ENCODE peak calls at places on chromosomes 5 and 9, in five cellular contexts. Z is MM.1S, O is GM23338, U is neural progenitor cell, J is HCT116. E is an unnamed sample. For H3K4me1, the result is how much of the 10 kb centered on the place peaks cover.

GRCh38 chr5:16540421-16540820 is 74.8 kb upstream of the ZNF622 start:
- DNase-seq in Z (no peak), O (no peak), U (no peak), J (no peak), E (no peak)

GRCh38 chr9:93013856-93014582 is 44.5 kb upstream of the SUSD3 start:
- DNase-seq in O (peak), Z (no peak), J (no peak), U (no peak), E (no peak)

GRCh38 chr5:77999013-77999798 is 223.1 kb upstream of the TBCA start:
- DNase-seq in J (no peak), U (peak), Z (no peak), O (no peak), E (no peak)

GRCh38 chr9:125233678-125234077 is 7.5 kb downstream of the HSPA5 start:
- DNase-seq in J (no peak), U (no peak), Z (no peak), O (no peak), E (peak)

GRCh38 chr5:173311818-173312585 is 16.2 kb downstream of the STC2 start:
- DNase-seq in O (no peak), U (no peak), Z (no peak), J (no peak), E (no peak)

GRCh38 chr9:3768698-3769458 is 243.1 kb upstream of the RFX3 start:
- DNase-seq in O (no peak), Z (no peak), U (no peak), J (no peak), E (peak)

GRCh38 chr5:3197237-3197636 is 398.4 kb upstream of the IRX1 start:
- DNase-seq in J (no peak), U (peak), Z (no peak), O (no peak), E (no peak)

GRCh38 chr5:59999056-59999455 is 105.5 kb upstream of the PDE4D start:
- DNase-seq in J (no peak), U (peak), Z (no peak), O (peak), E (peak)

GRCh38 chr5:169814522-169814921 is 165.8 kb downstream of the INSYN2B start:
- DNase-seq in U (no peak), O (no peak), Z (no peak), J (no peak), E (no peak)

GRCh38 chr5:60257852-60258251 is 364.3 kb upstream of the PDE4D start:
- DNase-seq in J (no peak), O (no peak), Z (no peak), U (no peak), E (no peak)

GRCh38 chr5:173020643-173021042 is 35.5 kb upstream of the CREBRF start:
- DNase-seq in O (no peak), Z (no peak), U (no peak), J (no peak), E (no peak)

GRCh38 chr5:138686668-138687067 is 66.6 kb upstream of the CTNNA1 start:
- DNase-seq in J (no peak), O (no peak), Z (no peak), U (no peak), E (no peak)

GRCh38 chr5:175243441-175243840 is 200.5 kb downstream of the DRD1 start:
- DNase-seq in U (no peak), O (peak), J (no peak), Z (no peak), E (no peak)

GRCh38 chr9:79610019-79610760 is 38.4 kb downstream of the TLE4 start:
- DNase-seq in O (no peak), Z (no peak), J (no peak), U (peak), E (no peak)

GRCh38 chr5:148147415-148147814 is 20.9 kb upstream of the SPINK14 start:
- DNase-seq in J (no peak), U (no peak), O (no peak), Z (no peak), E (peak)

GRCh38 chr5:39009280-39009679 is 64.9 kb downstream of the RICTOR start:
- DNase-seq in Z (no peak), O (no peak), U (no peak), J (no peak), E (no peak)

GRCh38 chr5:41968153-41968723 is 43.2 kb downstream of the FBXO4 start:
- DNase-seq in U (no peak), Z (no peak), J (no peak), O (peak), E (no peak)

GRCh38 chr5:132418876-132419275 is 49.4 kb downstream of the SLC22A5 start:
- DNase-seq in O (no peak), U (no peak), Z (no peak), J (no peak), E (no peak)

GRCh38 chr9:38768351-38768761 is 48.4 kb upstream of the FAM240B start:
- DNase-seq in J (no peak), U (no peak), Z (no peak), O (no peak), E (no peak)

GRCh38 chr9:96486351-96487029 is 36.5 kb downstream of the HABP4 start:
- DNase-seq in U (no peak), J (no peak), O (no peak), Z (no peak), E (peak)

GRCh38 chr9:38047301-38048251 is 21.5 kb downstream of the SHB start:
- DNase-seq in O (peak), U (peak), Z (no peak), J (peak), E (peak)

GRCh38 chr5:100668511-100668910 is 133.3 kb downstream of the FAM174A start:
- DNase-seq in O (no peak), Z (no peak), U (no peak), J (peak), E (no peak)

GRCh38 chr9:125763373-125763772 is 16.2 kb downstream of the PBX3 start:
- DNase-seq in Z (no peak), J (no peak), U (peak), O (peak), E (peak)

GRCh38 chr5:53027913-53028312 is 38.8 kb downstream of the ITGA2 start:
- DNase-seq in O (no peak), J (no peak), U (no peak), Z (no peak), E (no peak)

GRCh38 chr5:87924451-87924850 is 344.2 kb downstream of the TMEM161B start:
- DNase-seq in U (no peak), O (peak), J (no peak), Z (no peak), E (peak)

GRCh38 chr5:132830436-132831094 is at the start of gene SHROOM1:
- DNase-seq in U (peak), Z (peak), J (peak), O (peak), E (peak)

GRCh38 chr5:138873096-138873885 is 1.8 kb downstream of the LRRTM2 start:
- DNase-seq in Z (no peak), O (no peak), U (no peak), J (no peak), E (no peak)

GRCh38 chr9:6759114-6759977 is 1.6 kb downstream of the KDM4C start:
- DNase-seq in U (no peak), Z (peak), J (peak), O (peak), E (peak)

GRCh38 chr9:127566351-127567001 is 45.6 kb upstream of the STXBP1 start:
- DNase-seq in Z (no peak), U (no peak), J (no peak), O (no peak), E (peak)

GRCh38 chr9:127568971-127569818 is 42.9 kb upstream of the STXBP1 start:
- DNase-seq in J (no peak), U (peak), O (peak), Z (peak), E (peak)

GRCh38 chr9:127567119-127567897 is 44.8 kb upstream of the STXBP1 start:
- DNase-seq in Z (no peak), O (no peak), U (peak), J (no peak), E (peak)

GRCh38 chr9:127568618-127568970 is 43.5 kb upstream of the STXBP1 start:
- DNase-seq in U (no peak), J (no peak), O (no peak), Z (no peak), E (no peak)

GRCh38 chr9:127567898-127568617 is 44.0 kb upstream of the STXBP1 start:
- DNase-seq in J (no peak), O (peak), Z (no peak), U (peak), E (peak)
- H3K4me1 ChIP-seq in J (half or more), O (under half), Z (under half), U (under half), E (under half)

DNA sequence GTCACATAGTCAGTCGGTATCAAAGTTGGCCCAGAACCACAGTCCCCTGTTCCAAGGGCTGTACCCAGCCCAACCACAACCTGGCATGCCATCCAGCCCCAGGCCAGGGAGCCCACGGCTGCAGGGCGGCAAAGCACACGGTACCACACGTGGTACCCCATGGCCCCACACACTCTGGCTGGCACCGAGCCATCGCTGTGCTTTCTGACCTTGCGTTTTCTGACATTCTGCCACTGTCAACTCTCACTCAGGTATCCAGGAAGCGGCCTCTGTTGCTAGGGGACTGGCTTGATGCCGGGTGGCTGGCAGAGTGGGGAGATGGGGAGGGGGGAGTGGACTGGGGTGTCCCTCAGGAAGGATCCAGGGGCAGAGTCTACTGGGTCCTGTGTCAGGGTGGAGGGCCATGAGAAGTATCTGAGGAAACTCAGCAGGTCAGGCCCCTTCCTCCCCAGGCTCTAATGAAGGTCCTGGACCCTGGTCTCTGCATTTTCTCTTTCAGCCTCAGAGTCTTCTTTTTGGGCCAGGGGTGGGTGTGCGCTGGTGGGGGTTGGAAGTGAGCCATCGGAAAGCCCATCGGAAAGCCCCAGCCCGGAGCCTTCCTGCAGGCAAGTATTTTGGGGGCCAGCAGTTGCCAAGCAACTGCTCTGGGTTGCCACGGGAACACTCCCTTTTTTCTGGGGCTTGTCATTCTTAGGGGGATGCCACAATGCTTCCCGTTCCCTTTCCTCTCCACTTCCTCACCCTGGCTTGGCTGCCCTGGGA is 21.0 kb upstream of the RALGDS start:
- DNase-seq in O (no peak), Z (no peak), J (no peak), U (no peak), E (no peak)
- TF ChIP-seq EZH2phosphoT487 in O (no peak), Z (no peak), J (no peak), U (no peak), E (no peak)

GRCh38 chr9:16449331-16449730 is 421.1 kb downstream of the BNC2 start:
- DNase-seq in U (no peak), O (no peak), Z (no peak), J (no peak), E (no peak)
- H3K4me1 ChIP-seq in U (under half), O (under half), Z (under half), J (under half), E (under half)

GRCh38 chr5:14090290-14090689 is 52.9 kb upstream of the TRIO start:
- DNase-seq in J (no peak), O (no peak), U (no peak), Z (no peak), E (no peak)

GRCh38 chr5:14086261-14086660 is 56.9 kb upstream of the TRIO start:
- DNase-seq in U (no peak), O (no peak), J (no peak), Z (no peak), E (no peak)

GRCh38 chr5:14090755-14091154 is 52.4 kb upstream of the TRIO start:
- DNase-seq in Z (no peak), O (no peak), J (no peak), U (no peak), E (no peak)

DNA sequence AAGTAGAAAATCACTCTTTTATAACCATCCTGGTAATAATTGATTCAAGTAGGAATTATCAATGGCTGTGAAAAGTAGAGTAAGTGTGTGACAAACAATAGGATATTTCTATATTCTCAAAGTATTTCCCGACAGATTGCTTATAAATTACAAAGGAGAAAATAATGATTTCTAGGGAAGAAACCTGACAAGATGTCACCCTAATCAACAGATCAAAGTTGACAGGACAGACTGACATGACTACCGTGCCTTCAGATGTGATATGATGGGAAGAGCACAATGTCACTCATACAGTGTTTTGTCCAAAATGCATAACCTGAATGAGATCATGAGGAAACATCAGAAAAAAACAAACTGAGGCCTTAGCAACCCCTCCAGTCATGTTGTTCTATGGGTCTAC is 53.9 kb upstream of the TRIO start:
- DNase-seq in J (no peak), U (no peak), O (no peak), Z (no peak), E (no peak)
- TF ChIP-seq EZH2phosphoT487 in J (no peak), U (no peak), O (no peak), Z (no peak), E (no peak)

DNA sequence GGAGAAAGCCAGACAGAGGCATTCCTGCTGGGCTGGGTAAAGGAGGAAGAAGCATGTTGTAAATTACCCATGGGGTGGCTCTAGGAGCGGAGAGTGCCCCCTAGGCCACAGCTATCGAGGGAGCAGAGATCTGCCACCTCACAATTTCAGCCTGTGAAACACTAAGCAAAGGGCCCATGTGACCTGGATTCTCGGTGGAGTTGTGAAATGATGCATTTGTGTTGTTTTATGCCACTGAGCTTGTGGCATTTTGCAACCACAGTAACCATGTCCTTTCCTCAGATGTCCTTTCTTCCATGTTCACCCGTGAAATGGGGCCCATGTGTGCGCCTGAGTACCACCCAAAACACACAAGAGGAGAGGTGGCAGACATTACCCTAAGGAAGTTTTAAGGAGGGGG is 159.3 kb downstream of the SYK start:
- DNase-seq in O (no peak), U (no peak), J (no peak), Z (no peak), E (no peak)
- H3K4me1 ChIP-seq in O (under half), U (under half), J (under half), Z (under half), E (under half)

GRCh38 chr9:134688231-134688630 is 46.6 kb downstream of the COL5A1 start:
- DNase-seq in O (no peak), U (no peak), Z (no peak), J (no peak), E (no peak)

GRCh38 chr9:134688661-134689319 is 47.2 kb downstream of the COL5A1 start:
- DNase-seq in O (no peak), J (no peak), U (no peak), Z (no peak), E (no peak)

GRCh38 chr9:134690946-134691694 is 49.5 kb downstream of the COL5A1 start:
- DNase-seq in Z (no peak), O (no peak), J (no peak), U (no peak), E (no peak)

GRCh38 chr9:134690301-134690751 is 48.7 kb downstream of the COL5A1 start:
- DNase-seq in U (no peak), Z (no peak), O (no peak), J (no peak), E (no peak)

DNA sequence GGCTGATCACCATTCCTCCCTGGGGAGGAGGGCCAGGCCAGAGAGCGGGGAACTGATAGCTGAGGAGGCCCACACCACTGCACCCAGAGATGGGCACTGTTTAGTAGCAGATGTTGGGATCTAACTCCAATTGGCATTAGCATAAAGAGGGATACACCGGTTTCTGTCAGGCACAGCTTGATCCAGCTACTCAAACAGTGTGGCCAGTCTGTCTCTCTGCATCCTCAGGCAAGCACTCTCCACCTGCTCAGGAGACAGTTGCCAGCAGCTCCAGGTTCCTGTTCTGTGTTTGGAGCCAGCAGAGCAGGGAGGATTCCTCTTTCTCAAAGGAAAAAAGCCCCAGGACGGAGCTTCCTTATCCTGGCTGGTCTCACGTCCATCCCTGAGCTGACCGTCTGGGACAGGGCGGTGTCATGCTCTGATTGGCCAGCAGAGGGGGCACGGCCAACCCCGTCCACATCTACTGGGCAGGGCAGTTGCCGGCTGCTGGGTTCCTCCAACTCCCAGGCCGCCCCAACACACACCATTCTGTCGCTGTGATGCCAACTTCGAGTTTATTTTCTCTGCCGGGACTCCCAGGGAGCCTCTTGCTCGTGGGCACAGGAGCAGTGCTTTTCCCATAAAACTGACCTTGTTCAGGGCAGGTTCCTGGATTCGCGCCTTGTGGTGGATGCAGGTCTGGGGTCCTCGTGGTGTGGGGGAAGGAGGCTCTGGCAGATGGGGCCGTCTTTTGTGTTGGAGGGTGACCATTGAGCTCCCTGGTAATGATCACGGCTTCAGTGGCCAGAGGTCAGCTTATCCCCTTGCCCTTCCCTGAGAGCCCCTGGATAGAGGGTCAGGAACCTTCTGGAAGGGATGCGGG is 47.9 kb downstream of the COL5A1 start:
- DNase-seq in O (peak), Z (no peak), U (peak), J (peak), E (peak)
- TF ChIP-seq EZH2phosphoT487 in O (no peak), Z (no peak), U (no peak), J (no peak), E (no peak)

GRCh38 chr9:77961541-77961940 is 70.1 kb downstream of the GNAQ start:
- DNase-seq in U (no peak), O (no peak), J (no peak), Z (no peak), E (no peak)
- H3K4me1 ChIP-seq in U (under half), O (half or more), J (under half), Z (under half), E (under half)

DNA sequence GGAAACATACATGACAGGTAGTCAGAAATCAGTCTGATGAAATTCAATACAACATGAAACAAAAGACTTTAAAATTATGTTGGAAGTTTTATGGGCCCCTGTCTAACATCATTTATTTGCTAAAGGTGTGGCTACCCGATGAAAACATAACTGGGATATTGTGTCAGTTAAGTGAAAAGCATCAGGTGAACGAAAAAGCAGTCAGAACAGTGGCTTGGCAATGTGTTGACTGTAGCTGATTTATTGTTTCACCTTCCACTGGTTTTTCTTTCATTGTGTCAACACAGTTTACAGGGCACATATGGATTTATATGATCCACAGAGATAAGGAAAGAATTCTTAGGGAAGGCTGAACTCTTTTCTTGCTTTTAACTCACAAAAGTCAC is 429.6 kb upstream of the ZNF608 start:
- DNase-seq in O (no peak), U (no peak), J (no peak), Z (no peak), E (peak)
- TF ChIP-seq EZH2phosphoT487 in O (no peak), U (no peak), J (no peak), Z (no peak), E (no peak)

DNA sequence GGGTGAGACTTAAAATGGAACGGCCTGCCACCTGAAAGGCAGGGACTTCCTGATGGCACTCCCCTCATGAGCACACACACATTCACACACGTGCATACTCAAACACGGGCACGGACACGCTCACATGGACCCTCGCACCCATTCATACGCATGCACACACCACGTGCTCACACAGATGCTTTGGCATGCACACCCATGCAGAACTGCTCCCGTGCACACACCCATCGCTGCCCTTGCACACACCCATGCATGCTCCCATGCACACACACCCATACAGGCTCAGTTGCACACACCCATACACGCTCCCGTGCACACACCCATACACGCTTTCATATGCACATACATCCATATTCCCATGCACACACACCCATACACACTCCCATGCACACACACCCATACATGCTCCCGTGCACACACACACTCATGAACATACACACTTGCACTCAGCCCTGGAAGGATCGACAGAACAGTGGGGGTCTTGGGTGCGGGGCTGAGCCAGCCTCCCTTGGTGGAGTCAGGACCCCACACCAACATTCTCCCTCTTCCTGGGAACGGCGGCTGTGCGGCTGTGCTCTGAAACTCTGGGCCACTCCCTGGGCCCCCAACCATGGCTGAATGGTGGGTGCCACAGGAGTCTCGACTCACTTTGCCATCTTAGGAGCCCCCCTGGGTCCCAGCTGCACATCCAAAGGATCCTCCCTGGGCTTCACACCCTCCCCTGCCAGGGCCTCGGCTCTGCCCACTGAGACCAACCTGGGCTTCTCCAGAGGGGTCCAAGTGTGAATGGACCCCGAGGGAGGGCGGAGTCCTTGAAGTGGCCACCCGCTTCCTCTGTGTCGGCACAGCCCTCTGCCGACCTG is 115.2 kb downstream of the RXRA start:
- DNase-seq in O (no peak), J (no peak), Z (no peak), U (no peak), E (no peak)
- H3K4me1 ChIP-seq in O (under half), J (under half), Z (under half), U (under half), E (under half)